ENCODE peak calls at places on chromosomes 12 and 14, in ten cellular contexts. T is ovary, M is type B pancreatic cell, L is GM10248, R is epithelial cell of esophagus, N is testis, Z is astrocyte of the spinal cord, H is progenitor cell of endocrine pancreas, P is tibial artery, B is activated B cell treated with CpG ODN at 0.5 μM for 24 hours. J is an unnamed sample.

GRCh38 chr14:71163050-71163841 is 256.0 kb downstream of the PCNX1 start:
- DNase-seq in H (no peak), M (no peak), T (no peak), B (no peak), L (no peak), N (no peak), P (no peak), R (no peak), Z (no peak), J (no peak)

GRCh38 chr14:75522224-75522764 is at the start of gene BATF:
- DNase-seq in Z (no peak), B (peak), P (peak), H (no peak), R (no peak), M (no peak), L (peak), T (no peak), N (no peak), J (no peak)

GRCh38 chr14:52296378-52296777 is 17.7 kb upstream of the PTGER2 start:
- DNase-seq in R (no peak), B (no peak), Z (no peak), M (no peak), N (no peak), H (no peak), L (no peak), T (no peak), P (no peak), J (no peak)

GRCh38 chr12:40342010-40342409 is 117.2 kb downstream of the LRRK2 start:
- DNase-seq in Z (no peak), N (no peak), T (no peak), M (no peak), L (no peak), B (no peak), H (no peak), P (no peak), R (no peak), J (no peak)

GRCh38 chr14:73714656-73715081 is 485 bp upstream of the PNMA1 start:
- DNase-seq in N (peak), L (no peak), B (no peak), M (no peak), P (no peak), T (no peak), Z (peak), H (no peak), R (no peak), J (no peak)

GRCh38 chr14:102323102-102323501 is 3.6 kb downstream of the ZNF839 start:
- DNase-seq in R (peak), Z (peak), B (no peak), L (no peak), P (peak), T (peak), H (no peak), N (peak), M (no peak), J (no peak)

GRCh38 chr12:64560395-64561301 is 49.6 kb upstream of the RASSF3 start:
- DNase-seq in L (no peak), P (no peak), Z (peak), M (no peak), H (no peak), R (peak), B (no peak), T (no peak), N (no peak), J (peak)

GRCh38 chr12:130661501-130662255 is 54.4 kb downstream of the RIMBP2 start:
- DNase-seq in Z (no peak), T (no peak), B (no peak), L (no peak), M (no peak), H (no peak), N (no peak), R (no peak), P (no peak), J (no peak)

GRCh38 chr14:35826218-35826951 is at the start of gene BRMS1L:
- DNase-seq in M (peak), B (peak), H (peak), L (peak), P (peak), N (peak), T (peak), Z (peak), R (peak), J (peak)

GRCh38 chr12:100058482-100059029 is 73.8 kb upstream of the ANKS1B start:
- DNase-seq in R (peak), P (no peak), H (no peak), Z (peak), M (no peak), T (no peak), B (no peak), L (peak), N (no peak), J (no peak)

GRCh38 chr12:12539411-12539810 is 23.3 kb downstream of the DUSP16 start:
- DNase-seq in P (no peak), N (no peak), R (peak), T (no peak), B (no peak), M (no peak), Z (no peak), L (no peak), H (no peak), J (no peak)

GRCh38 chr14:81589381-81590065 is 55.9 kb upstream of the SEL1L start:
- DNase-seq in T (no peak), N (peak), M (no peak), B (no peak), P (no peak), Z (no peak), L (no peak), H (no peak), R (no peak), J (no peak)

GRCh38 chr14:61625171-61625570 is 70.1 kb upstream of the HIF1A start:
- DNase-seq in Z (peak), H (no peak), M (no peak), L (no peak), N (no peak), P (no peak), T (no peak), B (no peak), R (peak), J (no peak)

GRCh38 chr14:101459392-101459900 is 101.8 kb upstream of the DIO3 start:
- DNase-seq in R (no peak), H (no peak), M (no peak), P (no peak), L (no peak), T (no peak), N (no peak), Z (no peak), B (no peak), J (no peak)

GRCh38 chr12:81015510-81015909 is 62.4 kb upstream of the ACSS3 start:
- DNase-seq in N (no peak), Z (no peak), H (no peak), T (no peak), L (no peak), P (no peak), R (no peak), M (no peak), B (no peak), J (no peak)

GRCh38 chr12:106247731-106248176 is at the start of gene CKAP4:
- DNase-seq in R (peak), Z (peak), B (peak), N (peak), H (peak), P (peak), T (peak), L (peak), M (no peak), J (peak)

GRCh38 chr12:106245767-106246166 is 2.1 kb downstream of the CKAP4 start:
- DNase-seq in N (no peak), P (peak), H (no peak), R (peak), T (no peak), L (no peak), M (no peak), Z (peak), B (no peak), J (no peak)

GRCh38 chr12:106248849-106249371 is 1.1 kb upstream of the CKAP4 start:
- DNase-seq in N (no peak), T (no peak), H (no peak), M (no peak), R (peak), B (no peak), L (no peak), P (peak), Z (peak), J (no peak)

GRCh38 chr12:106248177-106248848 is 493 bp upstream of the CKAP4 start:
- DNase-seq in M (peak), P (peak), H (no peak), Z (peak), N (peak), L (peak), B (peak), R (peak), T (peak), J (peak)

GRCh38 chr12:106246891-106247730 is 709 bp downstream of the CKAP4 start:
- DNase-seq in L (peak), M (no peak), H (peak), N (peak), B (peak), P (peak), R (peak), Z (peak), T (peak), J (peak)
- TF ChIP-seq CTCF in L (no peak), M (no peak), H (peak), N (no peak), B (no peak), P (no peak), R (no peak), Z (no peak), T (no peak), J (no peak)

DNA sequence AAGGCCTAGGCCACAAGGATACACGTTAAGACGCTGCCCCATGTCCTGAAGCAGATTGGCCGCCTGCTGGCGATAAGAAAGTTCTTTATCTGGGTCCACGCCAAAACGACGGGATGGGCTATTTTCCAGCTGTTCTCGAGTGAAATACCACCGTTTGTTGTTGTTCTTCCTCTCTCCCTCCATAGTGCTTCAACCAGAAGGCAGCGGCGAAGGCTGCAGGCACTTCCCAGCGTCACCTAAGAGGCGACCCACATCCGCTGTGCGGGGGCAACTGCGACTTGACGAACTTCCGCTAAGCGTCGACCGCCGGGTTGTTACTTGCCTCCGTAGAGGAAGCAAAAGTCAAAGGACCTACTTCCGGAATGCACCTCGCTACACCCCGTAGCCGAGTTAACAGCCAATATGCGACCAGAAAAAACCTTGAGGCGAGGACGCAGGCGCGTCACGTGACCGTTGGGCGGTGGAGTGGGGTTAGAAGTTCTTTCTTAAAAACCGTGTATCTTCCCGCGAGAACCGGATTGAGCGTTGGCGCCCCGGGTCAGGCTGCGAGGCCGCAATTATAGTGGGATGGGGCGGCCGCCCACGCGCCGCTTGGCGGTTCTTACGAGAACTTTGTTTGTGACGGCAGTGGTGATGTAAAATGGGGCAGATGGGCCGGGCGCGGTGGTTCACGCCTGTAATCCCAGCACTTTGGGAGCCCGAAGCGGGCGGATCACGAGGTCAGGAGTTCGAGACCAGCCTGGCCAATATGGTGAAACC is at the start of gene CCNT1:
- DNase-seq in N (peak), L (peak), T (peak), B (peak), R (peak), Z (peak), M (peak), H (peak), P (peak), J (peak)
- TF ChIP-seq CTCF in N (peak), L (no peak), T (peak), B (no peak), R (peak), Z (peak), M (peak), H (peak), P (peak), J (peak)

DNA sequence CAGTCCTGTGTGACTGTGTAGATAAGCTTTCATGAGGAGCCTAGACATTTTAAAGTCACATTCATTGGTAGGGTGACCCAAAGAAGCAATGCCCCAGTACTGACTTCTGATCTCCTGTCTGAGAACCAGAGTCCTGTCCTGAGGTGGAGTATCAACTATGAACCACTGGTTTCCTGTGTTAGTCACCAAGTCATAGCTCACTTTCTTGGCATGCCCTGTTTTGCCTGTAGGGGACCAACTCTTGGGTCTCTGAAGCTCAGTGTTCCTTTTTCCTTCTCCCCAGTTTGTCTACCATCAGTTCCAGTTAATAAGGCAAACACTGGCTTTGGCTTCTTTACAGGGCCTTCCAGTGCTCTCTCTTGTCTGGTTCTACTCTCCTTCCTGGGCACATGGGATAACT is 97.4 kb downstream of the C12orf75 start:
- DNase-seq in N (no peak), R (peak), P (no peak), Z (peak), L (no peak), M (no peak), B (no peak), T (no peak), H (no peak), J (no peak)
- TF ChIP-seq CTCF in N (no peak), R (peak), P (no peak), Z (peak), L (no peak), M (peak), B (no peak), T (no peak), H (no peak), J (no peak)

GRCh38 chr12:67394600-67394999 is 125.4 kb downstream of the CAND1 start:
- DNase-seq in L (no peak), N (peak), R (peak), B (no peak), Z (peak), P (peak), H (no peak), T (peak), M (no peak), J (no peak)
- TF ChIP-seq CTCF in L (no peak), N (no peak), R (peak), B (no peak), Z (peak), P (no peak), H (no peak), T (no peak), M (no peak), J (no peak)

GRCh38 chr12:42588981-42589464 is 523 bp downstream of the PRICKLE1 start:
- DNase-seq in R (peak), P (peak), H (peak), L (peak), Z (peak), M (peak), B (peak), N (peak), T (peak), J (peak)
- TF ChIP-seq CTCF in R (peak), P (no peak), H (peak), L (peak), Z (peak), M (peak), B (no peak), N (no peak), T (peak), J (no peak)

DNA sequence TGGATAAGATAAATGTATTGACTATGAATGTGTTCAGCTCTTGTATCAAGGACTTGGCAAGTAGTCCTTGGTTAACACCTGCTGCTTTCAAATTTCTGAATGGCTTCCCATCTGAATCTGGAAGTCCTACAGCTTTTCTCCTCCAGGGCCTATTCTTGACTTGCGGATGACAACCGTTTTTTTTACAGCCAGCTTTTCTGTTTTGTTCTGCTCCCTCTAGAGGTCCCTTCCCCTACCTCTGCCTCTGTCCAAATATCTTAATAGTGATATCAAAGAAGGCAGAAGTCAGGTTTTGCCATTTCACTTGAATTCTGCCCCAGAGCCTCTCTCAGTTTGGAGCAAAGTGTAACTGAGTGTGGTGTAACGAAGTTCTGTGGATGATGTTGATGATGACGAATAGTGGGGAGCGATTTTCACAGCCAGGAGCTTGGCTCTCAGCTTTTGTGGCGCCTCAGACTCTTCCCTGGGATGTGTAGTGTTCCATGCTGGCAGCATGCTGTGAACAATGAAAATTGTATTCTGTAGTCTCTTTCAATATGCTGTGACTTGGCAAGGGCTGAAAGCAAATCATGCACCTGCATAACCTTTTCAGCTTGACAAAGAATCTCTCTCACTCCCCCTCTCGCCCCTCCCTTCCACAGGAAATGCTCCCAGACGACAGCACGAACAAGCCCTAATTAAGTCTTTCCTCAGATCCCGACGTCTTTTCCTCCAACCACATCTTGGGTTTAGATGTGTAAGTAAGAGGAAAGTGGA is 5.0 kb upstream of the SLC4A8 start:
- DNase-seq in Z (no peak), N (no peak), B (no peak), R (peak), M (no peak), P (no peak), T (no peak), H (no peak), L (no peak), J (no peak)
- TF ChIP-seq CTCF in Z (peak), N (peak), B (no peak), R (peak), M (peak), P (no peak), T (no peak), H (no peak), L (no peak), J (no peak)

GRCh38 chr12:132955933-132956725 is at the start of gene ZNF605:
- DNase-seq in H (peak), L (peak), T (peak), P (peak), N (peak), Z (peak), B (peak), M (peak), R (peak), J (peak)
- TF ChIP-seq CTCF in H (no peak), L (no peak), T (no peak), P (no peak), N (no peak), Z (no peak), B (no peak), M (peak), R (peak), J (no peak)

DNA sequence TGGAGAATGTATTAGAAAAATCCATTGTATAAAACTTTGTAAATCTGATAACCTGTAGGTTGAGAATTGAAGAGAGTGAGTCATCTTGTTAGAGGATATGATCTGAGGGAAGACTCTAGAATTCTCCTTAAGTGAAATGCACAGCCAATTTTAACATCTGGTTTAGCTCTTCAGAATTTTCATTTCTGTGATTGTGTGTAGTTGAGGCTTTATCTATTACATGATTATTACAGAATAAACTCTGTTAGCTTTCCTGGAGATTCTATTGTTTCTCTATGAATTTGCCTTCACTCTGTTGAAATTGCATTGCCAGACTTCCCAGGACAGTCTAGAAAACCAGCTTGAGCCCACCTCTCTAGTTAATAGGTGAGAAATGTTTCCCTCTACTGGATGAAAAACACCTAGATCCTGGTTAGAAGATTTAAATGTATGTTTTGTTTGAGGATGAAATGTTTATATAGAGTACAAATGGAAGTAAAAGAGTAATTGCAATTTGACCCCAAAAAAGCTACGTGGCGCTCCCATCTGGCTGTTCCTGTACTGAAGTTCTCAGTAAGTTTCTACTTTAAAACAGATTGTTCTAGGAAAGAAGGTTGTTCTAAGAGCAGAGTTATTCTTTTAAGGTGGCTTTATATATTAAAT is 2.9 kb downstream of the NUDT4 start:
- DNase-seq in B (no peak), L (no peak), M (no peak), H (no peak), T (no peak), Z (peak), R (peak), P (no peak), N (no peak), J (no peak)
- TF ChIP-seq CTCF in B (no peak), L (peak), M (peak), H (peak), T (no peak), Z (peak), R (peak), P (no peak), N (peak), J (no peak)

DNA sequence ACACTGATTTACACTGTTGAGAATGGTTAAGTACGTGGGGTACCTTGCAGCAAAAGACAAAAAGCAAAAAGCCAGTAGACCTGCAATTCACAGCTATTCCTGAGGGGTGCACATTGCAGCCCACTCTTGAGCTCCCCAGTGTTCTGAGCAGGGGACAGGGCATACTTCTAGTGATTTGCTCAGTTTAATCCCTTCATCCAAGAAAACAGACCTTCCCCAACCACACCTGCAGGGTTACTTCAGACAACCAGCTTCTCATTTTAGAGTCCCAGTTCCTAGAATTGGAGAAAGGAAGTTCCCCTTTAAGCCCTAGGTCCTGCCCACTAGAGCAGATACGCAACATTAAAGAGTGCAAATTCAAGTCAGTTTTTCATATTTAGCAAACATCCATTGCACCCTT is 3.6 kb upstream of the WSB2 start:
- DNase-seq in B (no peak), H (no peak), M (no peak), Z (no peak), L (no peak), T (no peak), P (no peak), R (no peak), N (no peak), J (no peak)
- TF ChIP-seq CTCF in B (no peak), H (peak), M (peak), Z (no peak), L (peak), T (peak), P (no peak), R (no peak), N (peak), J (peak)